ENCODE peak calls at places on chromosomes 1 and 21, in eight cellular contexts. C, Q, F, Y, I, M, S and J are unnamed samples.

GRCh38 chr1:117572546-117572945 is 33.3 kb upstream of the TENT5C start:
- DNase-seq in I (peak; percentile 73), Q (peak; percentile 33), C (no peak), S (no peak), F (no peak), Y (peak; percentile 89), M (no peak), J (no peak)

GRCh38 chr1:160830321-160831153 is 32.1 kb downstream of the CD244 start:
- DNase-seq in F (peak; percentile 48), Y (peak; percentile 92), S (no peak), Q (peak; percentile 80), C (peak; percentile 15), M (no peak), I (peak; percentile 58), J (no peak)

GRCh38 chr1:237393632-237394031 is 351.6 kb downstream of the RYR2 start:
- DNase-seq in I (no peak), S (no peak), Y (no peak), Q (no peak), C (no peak), M (no peak), F (no peak), J (no peak)

GRCh38 chr1:24932284-24932683 is 2.2 kb upstream of the RUNX3 start:
- DNase-seq in F (no peak), I (no peak), C (peak; percentile 11), S (no peak), Y (peak; percentile 94), Q (peak; percentile 76), M (no peak), J (peak; percentile 43)

GRCh38 chr1:245046310-245046709 is 108.5 kb upstream of the KIF26B start:
- DNase-seq in I (no peak), F (no peak), Q (no peak), Y (no peak), C (no peak), S (no peak), M (no peak), J (no peak)

GRCh38 chr1:115869064-115869463 is 28.1 kb upstream of the NHLH2 start:
- DNase-seq in S (no peak), M (no peak), Y (no peak), F (no peak), Q (no peak), I (no peak), C (no peak), J (no peak)

GRCh38 chr21:44087426-44088400 is 19.5 kb upstream of the PWP2 start:
- DNase-seq in F (no peak), C (no peak), I (peak; percentile 55), M (no peak), S (no peak), Y (peak; percentile 82), Q (no peak), J (no peak)

GRCh38 chr1:46128336-46128735 is 4.1 kb downstream of the PIK3R3 start:
- DNase-seq in S (no peak), F (peak; percentile 95), M (no peak), Q (no peak), I (no peak), Y (no peak), C (no peak), J (no peak)

GRCh38 chr1:165543651-165544452 is at the start of gene LRRC52:
- DNase-seq in F (no peak), C (no peak), M (no peak), S (no peak), Q (no peak), I (no peak), Y (no peak), J (no peak)

GRCh38 chr1:184867866-184868585 is 106.3 kb downstream of the NIBAN1 start:
- DNase-seq in M (no peak), I (no peak), F (no peak), C (no peak), S (no peak), Q (no peak), Y (no peak), J (no peak)

GRCh38 chr1:105793541-105794146 is 1262.8 kb upstream of the PRMT6 start:
- DNase-seq in C (no peak), Q (peak; percentile 37), I (no peak), F (no peak), M (no peak), S (no peak), Y (no peak), J (no peak)

GRCh38 chr1:83029916-83030315 is 969.0 kb downstream of the TTLL7 start:
- DNase-seq in Y (no peak), S (no peak), C (peak; percentile 44), I (no peak), F (no peak), Q (no peak), M (no peak), J (no peak)

GRCh38 chr1:2981981-2982614 is 39.2 kb upstream of the ACTRT2 start:
- DNase-seq in Q (no peak), M (no peak), Y (peak; percentile 58), C (no peak), I (peak; percentile 61), F (no peak), S (no peak), J (no peak)

GRCh38 chr1:23403038-23403336 is 21.6 kb downstream of the TCEA3 start:
- DNase-seq in Y (no peak), Q (no peak), C (peak; percentile 72), S (peak; percentile 34), F (peak; percentile 70), M (no peak), I (no peak), J (no peak)

DNA sequence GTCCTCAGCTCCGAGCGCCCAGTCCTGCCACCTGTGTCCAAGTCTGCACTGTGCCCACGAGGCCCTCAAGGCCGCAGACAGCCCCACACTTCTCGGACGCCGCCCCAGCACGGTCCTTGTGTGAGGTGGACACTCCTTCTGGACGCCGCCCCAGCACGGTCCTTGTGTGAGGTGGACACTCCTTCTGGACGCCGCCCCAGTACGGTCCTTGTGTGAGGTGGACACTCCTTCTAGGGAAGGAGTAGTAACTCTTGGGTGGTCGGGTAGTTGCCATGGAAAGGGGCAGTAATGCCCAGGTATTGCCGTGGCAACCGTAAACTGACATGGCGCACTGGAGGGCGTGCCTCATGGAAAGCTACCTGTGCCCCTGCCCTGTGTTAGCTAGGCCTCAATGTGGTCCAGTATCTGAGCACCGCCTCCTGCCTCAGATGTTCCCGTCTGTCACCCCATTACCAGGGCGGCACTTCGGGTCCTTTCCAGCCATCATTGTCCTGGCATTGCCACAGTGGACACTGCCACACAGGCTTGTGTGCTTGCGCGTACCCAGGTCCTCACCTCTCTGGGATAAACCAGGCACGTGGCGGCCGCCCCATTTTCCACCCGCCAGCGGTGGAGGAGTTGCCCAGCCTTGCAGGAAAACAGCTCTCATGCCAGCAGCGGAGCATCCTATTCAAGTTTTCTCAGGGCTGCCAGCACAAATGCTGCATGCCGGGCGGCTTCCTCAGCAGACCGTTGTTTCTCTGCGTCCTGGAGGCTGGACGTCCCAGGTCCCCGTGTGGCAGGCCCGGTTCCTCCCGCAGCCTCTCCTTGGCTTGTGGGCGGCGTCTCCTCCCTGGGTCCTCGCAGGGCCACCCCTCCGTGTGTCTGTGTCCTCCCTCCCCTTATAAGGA is 40.7 kb upstream of the POFUT2 start:
- DNase-seq in C (no peak), Y (peak; percentile 71), Q (no peak), F (no peak), M (no peak), I (no peak), S (no peak), J (no peak)
- TF ChIP-seq CTCF in C (no peak), Y (no peak), Q (no peak), F (no peak), M (no peak), I (no peak), S (no peak), J (no peak)

GRCh38 chr1:11688506-11688905 is 3.0 kb upstream of the DRAXIN start:
- DNase-seq in M (no peak), F (no peak), Q (no peak), I (no peak), S (no peak), C (no peak), Y (no peak), J (no peak)

GRCh38 chr1:11682287-11682771 is 1.4 kb upstream of the MAD2L2 start:
- DNase-seq in I (no peak), C (no peak), S (no peak), Y (no peak), M (no peak), F (no peak), Q (no peak), J (no peak)

GRCh38 chr1:11684070-11684469 is 3.1 kb upstream of the MAD2L2 start:
- DNase-seq in C (no peak), S (no peak), M (no peak), Q (no peak), Y (no peak), F (no peak), I (no peak), J (no peak)

GRCh38 chr1:11682799-11683198 is 1.9 kb upstream of the MAD2L2 start:
- DNase-seq in I (no peak), Y (no peak), M (no peak), Q (no peak), F (no peak), S (no peak), C (no peak), J (no peak)

DNA sequence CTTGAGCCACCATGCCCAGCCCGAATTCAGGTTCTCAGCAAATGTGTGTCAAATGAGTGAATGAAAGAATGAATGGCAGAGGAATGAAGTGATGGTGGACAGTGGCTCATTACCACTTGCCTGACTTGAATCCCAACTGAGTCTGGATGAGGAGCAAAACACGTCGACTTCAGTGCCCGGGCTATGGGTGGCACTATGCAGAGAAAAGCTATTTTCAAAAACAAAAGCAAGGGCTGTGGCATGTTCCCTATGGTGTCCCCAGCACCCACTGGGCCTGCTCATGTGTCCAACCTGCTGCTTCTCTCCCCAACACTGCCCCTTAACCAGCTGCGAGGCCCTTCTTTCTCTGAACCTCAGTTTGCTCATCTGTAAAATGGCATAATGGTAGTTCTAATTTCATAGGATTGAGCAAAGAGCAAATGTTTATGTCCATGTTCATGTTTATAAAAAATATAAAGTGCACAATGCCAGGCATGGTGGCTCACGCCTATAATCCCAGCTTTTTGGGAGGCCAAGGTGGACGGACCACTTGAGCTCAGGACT is 4.3 kb upstream of the MAD2L2 start:
- DNase-seq in F (no peak), S (no peak), C (no peak), M (no peak), Q (no peak), I (no peak), Y (no peak), J (no peak)
- TF ChIP-seq CTCF in F (no peak), S (no peak), C (no peak), M (no peak), Q (peak; percentile 57), I (no peak), Y (no peak), J (no peak)

GRCh38 chr1:56837244-56837926 is 17.2 kb upstream of the C8A start:
- DNase-seq in F (no peak), Y (no peak), C (no peak), I (no peak), M (no peak), S (no peak), Q (no peak), J (no peak)
- TF ChIP-seq CTCF in F (no peak), Y (no peak), C (no peak), I (no peak), M (no peak), S (no peak), Q (no peak), J (no peak)

GRCh38 chr1:152739841-152740240 is 18.0 kb upstream of the KPRP start:
- DNase-seq in Q (no peak), M (no peak), Y (no peak), I (no peak), F (no peak), S (no peak), C (peak; percentile 11), J (no peak)

DNA sequence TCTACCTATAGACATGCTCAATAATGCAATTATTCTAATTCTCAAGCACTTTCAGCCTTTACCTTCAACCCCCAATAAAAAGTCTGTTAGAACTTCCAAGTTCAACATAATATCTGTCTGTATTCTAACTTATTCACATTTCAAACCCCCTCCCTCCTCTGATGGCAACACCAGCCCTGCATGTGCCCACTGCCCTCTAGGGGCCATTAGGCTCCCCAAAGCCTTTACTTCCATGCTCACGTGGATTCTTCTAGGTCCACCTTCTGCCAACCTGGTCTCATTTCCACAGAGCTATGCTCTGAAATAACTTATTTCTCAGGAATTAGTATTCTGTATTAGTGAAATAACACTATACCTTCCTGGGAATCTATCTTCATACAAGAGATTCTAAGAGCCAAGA is 22.2 kb upstream of the KPRP start:
- DNase-seq in Y (no peak), F (no peak), Q (no peak), S (no peak), C (no peak), I (no peak), M (no peak), J (no peak)
- TF ChIP-seq CTCF in Y (no peak), F (peak; percentile 29), Q (peak; percentile 64), S (no peak), C (peak; percentile 16), I (no peak), M (no peak), J (peak; percentile 27)